ENCODE peak calls at places on chromosomes 1 and 21, in five cellular contexts. One of them, this sample, is unnamed.

GRCh38 chr21:45281411-45282282 is 6.0 kb downstream of the POFUT2 start:
- DNase-seq in GM12878: no peak
- DNase-seq in H1: no peak
- DNase-seq in HepG2: no peak
- DNase-seq in GM12891: no peak
- DNase-seq in this sample: no peak

GRCh38 chr1:62424412-62424811 is 12.4 kb upstream of the USP1 start:
- DNase-seq in H1: no peak
- DNase-seq in HepG2: peak; percentile 76
- DNase-seq in GM12891: no peak
- DNase-seq in GM12878: no peak
- DNase-seq in this sample: no peak

GRCh38 chr1:45386219-45386618 is 46.0 kb upstream of the MUTYH start:
- DNase-seq in H1: no peak
- DNase-seq in GM12878: no peak
- DNase-seq in GM12891: no peak
- DNase-seq in HepG2: no peak
- DNase-seq in this sample: no peak

GRCh38 chr1:226903819-226904710 is 33.6 kb downstream of the PSEN2 start:
- DNase-seq in GM12891: no peak
- DNase-seq in GM12878: no peak
- DNase-seq in HepG2: no peak
- DNase-seq in H1: no peak
- DNase-seq in this sample: no peak

GRCh38 chr1:41583658-41584570 is 99.4 kb upstream of the EDN2 start:
- DNase-seq in HepG2: no peak
- DNase-seq in H1: no peak
- DNase-seq in GM12878: no peak
- DNase-seq in GM12891: no peak
- DNase-seq in this sample: no peak

GRCh38 chr1:226979115-226979516 is 39.0 kb downstream of the COQ8A start:
- DNase-seq in GM12878: no peak
- DNase-seq in H1: no peak
- DNase-seq in GM12891: no peak
- DNase-seq in HepG2: no peak
- DNase-seq in this sample: no peak

GRCh38 chr1:236280438-236281285 is 1.1 kb downstream of the ERO1B start:
- DNase-seq in GM12891: no peak
- DNase-seq in H1: no peak
- DNase-seq in HepG2: no peak
- DNase-seq in GM12878: no peak
- DNase-seq in this sample: no peak

GRCh38 chr1:25030674-25031589 is 100.9 kb upstream of the RUNX3 start:
- DNase-seq in GM12878: peak; percentile 91
- DNase-seq in H1: no peak
- DNase-seq in HepG2: no peak
- DNase-seq in GM12891: peak; percentile 64
- DNase-seq in this sample: peak; percentile 71

GRCh38 chr1:179296831-179297377 is 3.3 kb downstream of the SOAT1 start:
- DNase-seq in H1: no peak
- DNase-seq in GM12878: no peak
- DNase-seq in HepG2: no peak
- DNase-seq in GM12891: no peak
- DNase-seq in this sample: no peak

GRCh38 chr21:24583473-24583872 is 1023.8 kb downstream of the MRPL39 start:
- DNase-seq in GM12891: no peak
- DNase-seq in HepG2: no peak
- DNase-seq in H1: no peak
- DNase-seq in GM12878: no peak
- DNase-seq in this sample: no peak

GRCh38 chr1:42944207-42944928 is 14.3 kb downstream of the SLC2A1 start:
- DNase-seq in GM12878: no peak
- DNase-seq in HepG2: no peak
- DNase-seq in GM12891: no peak
- DNase-seq in H1: no peak
- DNase-seq in this sample: no peak

GRCh38 chr1:53463961-53464899 is 5.0 kb downstream of the DMRTB1 start:
- DNase-seq in H1: no peak
- DNase-seq in HepG2: no peak
- DNase-seq in GM12891: no peak
- DNase-seq in GM12878: no peak
- DNase-seq in this sample: no peak

GRCh38 chr1:178724734-178725602 is at the start of gene RALGPS2:
- DNase-seq in GM12891: peak; percentile 45
- DNase-seq in H1: peak; percentile 46
- DNase-seq in GM12878: no peak
- DNase-seq in HepG2: peak; percentile 58
- DNase-seq in this sample: peak; percentile 37

GRCh38 chr1:211643324-211644212 is 31.9 kb downstream of the NEK2 start:
- DNase-seq in GM12891: no peak
- DNase-seq in H1: no peak
- DNase-seq in HepG2: peak; percentile 96
- DNase-seq in GM12878: no peak
- DNase-seq in this sample: no peak

GRCh38 chr1:225746361-225747179 is 31.1 kb upstream of the SRP9 start:
- DNase-seq in GM12891: no peak
- DNase-seq in GM12878: no peak
- DNase-seq in H1: peak; percentile 82
- DNase-seq in HepG2: peak; percentile 85
- DNase-seq in this sample: no peak

GRCh38 chr1:199931666-199932377 is 95.7 kb upstream of the NR5A2 start:
- DNase-seq in HepG2: peak; percentile 30
- DNase-seq in GM12878: no peak
- DNase-seq in GM12891: no peak
- DNase-seq in H1: no peak
- DNase-seq in this sample: no peak
- TF ChIP-seq POLR2AphosphoS5 in HepG2: no peak
- TF ChIP-seq POLR2AphosphoS5 in GM12878: no peak
- TF ChIP-seq POLR2AphosphoS5 in GM12891: no peak
- TF ChIP-seq POLR2AphosphoS5 in H1: no peak
- TF ChIP-seq POLR2AphosphoS5 in this sample: no peak

GRCh38 chr1:160204526-160205241 is 500 bp upstream of the PEA15 start:
- DNase-seq in H1: no peak
- DNase-seq in GM12891: peak; percentile 33
- DNase-seq in GM12878: peak; percentile 81
- DNase-seq in HepG2: no peak
- DNase-seq in this sample: peak; percentile 42

GRCh38 chr1:160205242-160205973 is at the start of gene PEA15:
- DNase-seq in H1: no peak
- DNase-seq in GM12878: no peak
- DNase-seq in GM12891: peak; percentile 84
- DNase-seq in HepG2: no peak
- DNase-seq in this sample: peak; percentile 79

GRCh38 chr1:160206421-160207117 is 1.4 kb downstream of the PEA15 start:
- DNase-seq in GM12878: no peak
- DNase-seq in H1: no peak
- DNase-seq in HepG2: no peak
- DNase-seq in GM12891: no peak
- DNase-seq in this sample: no peak

GRCh38 chr1:160207118-160207650 is 2.0 kb downstream of the PEA15 start:
- DNase-seq in H1: no peak
- DNase-seq in GM12891: no peak
- DNase-seq in HepG2: no peak
- DNase-seq in GM12878: no peak
- DNase-seq in this sample: no peak

DNA sequence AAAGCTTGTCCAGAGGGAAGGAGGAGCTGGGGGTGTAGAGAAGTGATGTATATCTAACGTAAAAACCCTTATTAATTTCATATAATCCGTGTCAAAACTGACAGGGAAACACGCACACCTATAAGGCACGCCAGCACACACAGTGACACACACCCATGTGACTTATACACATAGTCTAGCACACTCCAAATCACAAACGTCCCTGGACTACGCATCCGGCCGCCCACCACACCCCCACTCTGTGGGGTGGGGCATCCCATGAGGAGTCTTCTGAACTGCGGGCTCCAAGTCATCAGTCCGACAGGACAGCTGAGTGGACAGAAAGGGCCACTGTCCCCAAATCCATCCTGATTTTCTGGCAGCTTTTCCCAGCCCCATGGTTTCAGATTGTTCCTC is 788 bp downstream of the PEA15 start:
- DNase-seq in GM12878: no peak
- DNase-seq in H1: no peak
- DNase-seq in GM12891: peak; percentile 56
- DNase-seq in HepG2: no peak
- DNase-seq in this sample: peak; percentile 41
- TF ChIP-seq POLR2A in GM12878: no peak
- TF ChIP-seq POLR2A in H1: no peak
- TF ChIP-seq POLR2A in GM12891: no peak
- TF ChIP-seq POLR2A in HepG2: no peak
- TF ChIP-seq POLR2A in this sample: no peak

DNA sequence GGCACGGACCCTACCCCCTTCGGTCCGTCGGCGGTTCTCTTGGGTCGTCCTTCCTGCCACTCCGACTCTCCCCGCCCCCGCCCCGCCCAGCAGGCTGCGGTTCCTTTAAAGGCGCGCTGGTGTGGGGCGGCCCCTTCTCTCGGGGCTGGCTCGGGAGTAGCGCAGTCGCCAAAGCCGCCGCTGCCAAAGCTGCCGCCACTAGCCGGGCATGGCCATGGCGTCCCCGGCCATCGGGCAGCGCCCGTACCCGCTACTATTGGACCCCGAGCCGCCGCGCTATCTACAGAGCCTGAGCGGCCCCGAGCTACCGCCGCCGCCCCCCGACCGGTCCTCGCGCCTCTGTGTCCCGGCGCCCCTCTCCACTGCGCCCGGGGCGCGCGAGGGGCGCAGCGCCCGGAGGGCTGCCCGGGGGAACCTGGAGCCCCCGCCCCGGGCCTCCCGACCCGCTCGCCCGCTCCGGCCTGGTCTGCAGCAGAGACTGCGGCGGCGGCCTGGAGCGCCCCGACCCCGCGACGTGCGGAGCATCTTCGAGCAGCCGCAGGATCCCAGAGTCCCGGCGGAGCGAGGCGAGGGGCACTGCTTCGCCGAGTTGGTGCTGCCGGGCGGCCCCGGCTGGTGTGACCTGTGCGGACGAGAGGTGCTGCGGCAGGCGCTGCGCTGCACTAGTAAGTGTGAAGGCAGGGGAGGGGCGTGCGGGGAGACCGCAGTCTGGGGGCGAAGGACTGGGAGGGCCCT is at the start of gene RASSF5:
- DNase-seq in HepG2: no peak
- DNase-seq in GM12891: peak; percentile 84
- DNase-seq in GM12878: no peak
- DNase-seq in H1: peak; percentile 27
- DNase-seq in this sample: peak; percentile 81
- TF ChIP-seq TAF1 in HepG2: no peak
- TF ChIP-seq TAF1 in GM12891: no peak
- TF ChIP-seq TAF1 in GM12878: peak; percentile 34
- TF ChIP-seq TAF1 in H1: peak; percentile 72
- TF ChIP-seq TAF1 in this sample: no peak

GRCh38 chr21:42235593-42235992 is 16.7 kb downstream of the ABCG1 start:
- DNase-seq in H1: no peak
- DNase-seq in GM12891: no peak
- DNase-seq in HepG2: no peak
- DNase-seq in GM12878: no peak
- DNase-seq in this sample: no peak
- TF ChIP-seq POLR2AphosphoS5 in H1: no peak
- TF ChIP-seq POLR2AphosphoS5 in GM12891: no peak
- TF ChIP-seq POLR2AphosphoS5 in HepG2: no peak
- TF ChIP-seq POLR2AphosphoS5 in GM12878: no peak
- TF ChIP-seq POLR2AphosphoS5 in this sample: no peak

DNA sequence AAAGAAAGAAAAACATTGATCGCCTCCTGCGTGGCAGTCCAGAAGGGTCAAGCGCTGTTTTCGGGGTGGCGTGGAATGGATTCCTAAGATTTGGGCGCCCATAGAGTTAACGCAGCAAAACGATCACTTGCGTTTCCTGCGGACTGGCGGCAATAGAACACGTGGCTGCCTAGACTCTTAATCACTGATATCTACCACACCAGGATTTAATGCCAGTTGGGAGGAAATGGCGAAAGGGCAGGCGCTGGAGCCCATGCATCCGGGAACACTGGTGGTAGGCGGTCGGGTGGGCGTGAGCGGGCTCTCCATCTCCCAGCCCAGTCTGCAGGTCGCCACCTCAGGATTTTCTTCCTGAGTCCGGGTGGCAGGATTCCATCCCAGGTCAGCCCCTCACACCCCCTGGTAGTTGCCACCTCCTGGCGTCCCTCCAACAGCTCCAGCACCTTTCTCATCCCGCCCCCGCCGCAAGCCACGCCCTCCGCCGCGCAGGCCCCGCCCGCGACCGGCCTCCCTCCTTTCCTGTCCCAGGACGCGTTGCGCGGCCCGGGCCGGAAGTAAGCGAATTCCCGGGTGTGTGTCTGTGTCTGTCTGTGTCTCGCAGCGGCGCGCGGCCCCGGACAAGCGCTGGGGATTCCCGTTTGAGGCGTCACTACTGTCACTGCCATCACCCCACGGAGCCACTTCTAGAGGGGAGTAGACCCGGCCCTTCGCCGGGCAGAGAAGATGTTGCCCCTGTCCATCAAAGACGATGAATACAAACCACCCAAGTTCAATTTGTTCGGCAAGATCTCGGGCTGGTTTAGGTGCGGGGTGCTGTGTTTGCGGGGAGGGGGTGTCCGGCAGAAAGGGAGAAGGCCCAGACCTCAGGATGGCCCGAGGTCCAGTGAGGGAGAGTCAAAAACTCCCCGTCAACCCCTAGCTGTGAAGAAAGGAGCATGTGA is at the start of gene SLC30A7:
- DNase-seq in GM12878: peak; percentile 57
- DNase-seq in HepG2: peak; percentile 84
- DNase-seq in H1: peak; percentile 65
- DNase-seq in GM12891: peak; percentile 57
- DNase-seq in this sample: peak; percentile 55
- TF ChIP-seq POLR2A in GM12878: peak; percentile 84
- TF ChIP-seq POLR2A in HepG2: no peak
- TF ChIP-seq POLR2A in H1: peak; percentile 87
- TF ChIP-seq POLR2A in GM12891: no peak
- TF ChIP-seq POLR2A in this sample: peak; percentile 72

GRCh38 chr1:22920734-22921451 is 51.8 kb downstream of the LACTBL1 start:
- DNase-seq in GM12878: no peak
- DNase-seq in GM12891: no peak
- DNase-seq in H1: no peak
- DNase-seq in HepG2: no peak
- DNase-seq in this sample: no peak

GRCh38 chr1:22920026-22920733 is 52.5 kb downstream of the LACTBL1 start:
- DNase-seq in H1: no peak
- DNase-seq in HepG2: no peak
- DNase-seq in GM12891: no peak
- DNase-seq in GM12878: no peak
- DNase-seq in this sample: no peak

GRCh38 chr1:22918644-22919043 is 54.0 kb downstream of the LACTBL1 start:
- DNase-seq in HepG2: no peak
- DNase-seq in H1: no peak
- DNase-seq in GM12878: no peak
- DNase-seq in GM12891: no peak
- DNase-seq in this sample: no peak

GRCh38 chr1:22921452-22922126 is 51.1 kb downstream of the LACTBL1 start:
- DNase-seq in GM12891: no peak
- DNase-seq in GM12878: no peak
- DNase-seq in HepG2: no peak
- DNase-seq in H1: no peak
- DNase-seq in this sample: no peak

GRCh38 chr1:22919341-22920025 is 53.2 kb downstream of the LACTBL1 start:
- DNase-seq in GM12878: no peak
- DNase-seq in H1: no peak
- DNase-seq in GM12891: no peak
- DNase-seq in HepG2: no peak
- DNase-seq in this sample: no peak
- TF ChIP-seq TAF1 in GM12878: no peak
- TF ChIP-seq TAF1 in H1: no peak
- TF ChIP-seq TAF1 in GM12891: no peak
- TF ChIP-seq TAF1 in HepG2: no peak
- TF ChIP-seq TAF1 in this sample: no peak